ENCODE peak calls at places on chromosome 11, in four cellular contexts. S is RCC 7860, X is cardiac muscle cell, A is HTR-8/SVneo. V is an unnamed sample.

GRCh38 chr11:10376061-10376460 is 71.2 kb downstream of the ADM start:
- DNase-seq in S (peak), X (no peak), A (no peak), V (no peak)

GRCh38 chr11:45646275-45646970 is 19.0 kb downstream of the CHST1 start:
- DNase-seq in S (no peak), X (no peak), A (no peak), V (peak)

GRCh38 chr11:110092577-110093406 is at the start of gene ZC3H12C:
- DNase-seq in S (peak), X (peak), A (peak), V (peak)

GRCh38 chr11:1010006-1010405 is 26.5 kb downstream of the MUC6 start:
- DNase-seq in S (no peak), X (no peak), A (no peak), V (no peak)

GRCh38 chr11:121590772-121591404 is 138.1 kb upstream of the SORL1-AS1 start:
- DNase-seq in S (no peak), X (no peak), A (no peak), V (no peak)

GRCh38 chr11:130585545-130585944 is 137.1 kb downstream of the ADAMTS15 start:
- DNase-seq in S (peak), X (no peak), A (no peak), V (peak)

GRCh38 chr11:82978422-82979099 is 77.0 kb downstream of the DDIAS start:
- DNase-seq in S (peak), X (no peak), A (peak), V (peak)

GRCh38 chr11:38156495-38157146 is 1558.6 kb upstream of the RAG2 start:
- DNase-seq in S (no peak), X (no peak), A (no peak), V (no peak)

GRCh38 chr11:69892986-69893555 is 73.9 kb upstream of the FGF3 start:
- DNase-seq in S (no peak), X (no peak), A (no peak), V (no peak)

GRCh38 chr11:93895106-93895862 is 44.9 kb upstream of the VSTM5 start:
- DNase-seq in S (peak), X (peak), A (peak), V (peak)

GRCh38 chr11:67031791-67032561 is 9.0 kb downstream of the SYT12 start:
- DNase-seq in S (peak), X (no peak), A (peak), V (peak)

GRCh38 chr11:58796333-58797049 is 48.0 kb downstream of the GLYATL2 start:
- DNase-seq in S (no peak), X (no peak), A (no peak), V (no peak)

GRCh38 chr11:75547617-75548054 is 14.4 kb upstream of the SERPINH1 start:
- DNase-seq in S (peak), X (peak), A (peak), V (peak)

GRCh38 chr11:117591316-117592039 is 205.5 kb downstream of the DSCAML1 start:
- DNase-seq in S (no peak), X (no peak), A (no peak), V (no peak)

GRCh38 chr11:44673691-44674090 is 53.1 kb upstream of the TSPAN18 start:
- DNase-seq in S (no peak), X (no peak), A (no peak), V (no peak)

GRCh38 chr11:122656073-122656630 is 630 bp downstream of the UBASH3B start:
- DNase-seq in S (peak), X (peak), A (peak), V (no peak)

GRCh38 chr11:2358754-2359444 is 18.2 kb upstream of the CD81 start:
- DNase-seq in S (no peak), X (no peak), A (no peak), V (no peak)

GRCh38 chr11:7437706-7438105 is 47.6 kb upstream of the OLFML1 start:
- DNase-seq in S (no peak), X (no peak), A (no peak), V (no peak)

GRCh38 chr11:118295199-118295598 is 9.3 kb upstream of the CD3E start:
- DNase-seq in S (no peak), X (no peak), A (no peak), V (no peak)

GRCh38 chr11:104968856-104969776 is 742 bp upstream of the CASP4 start:
- DNase-seq in S (peak), X (no peak), A (peak), V (no peak)

GRCh38 chr11:96012086-96012824 is 88.3 kb upstream of the MTMR2 start:
- DNase-seq in S (peak), X (peak), A (no peak), V (peak)

GRCh38 chr11:119778391-119779194 is 49.6 kb upstream of the NECTIN1 start:
- DNase-seq in S (no peak), X (no peak), A (no peak), V (no peak)

GRCh38 chr11:99822846-99823565 is 802.3 kb downstream of the CNTN5 start:
- DNase-seq in S (no peak), X (no peak), A (no peak), V (peak)

GRCh38 chr11:114163231-114163631 is 103.7 kb downstream of the ZBTB16 start:
- DNase-seq in S (no peak), X (no peak), A (peak), V (no peak)

GRCh38 chr11:944711-945470 is 19.2 kb downstream of the AP2A2 start:
- DNase-seq in S (no peak), X (peak), A (no peak), V (no peak)

GRCh38 chr11:75469785-75470405 is 36.9 kb upstream of the KLHL35 start:
- DNase-seq in S (no peak), X (no peak), A (no peak), V (no peak)

GRCh38 chr11:117919326-117920275 is 9.6 kb downstream of the TMPRSS13 start:
- DNase-seq in S (no peak), X (no peak), A (no peak), V (no peak)

V was measured in Caki2.